ENCODE peak calls at places on chromosomes 2 and 18, in four cellular contexts. One of them, this sample, is unnamed.

GRCh38 chr2:55401124-55401523 is 18.5 kb downstream of the CCDC88A start:
- DNase-seq in Peyer's patch: no peak
- DNase-seq in HCT116: no peak
- DNase-seq in A549: no peak
- DNase-seq in this sample: no peak

GRCh38 chr2:206713770-206714169 is 4.4 kb downstream of the DYTN start:
- DNase-seq in Peyer's patch: no peak
- DNase-seq in HCT116: no peak
- DNase-seq in A549: no peak
- DNase-seq in this sample: no peak

GRCh38 chr2:112817082-112817481 is 19.5 kb downstream of the IL1B start:
- DNase-seq in HCT116: no peak
- DNase-seq in Peyer's patch: no peak
- DNase-seq in A549: no peak
- DNase-seq in this sample: no peak

GRCh38 chr2:16962459-16962858 is 296.8 kb upstream of the CYRIA start:
- DNase-seq in HCT116: no peak
- DNase-seq in Peyer's patch: no peak
- DNase-seq in A549: no peak
- DNase-seq in this sample: no peak

GRCh38 chr2:241733391-241734207 is 831 bp upstream of the D2HGDH start:
- DNase-seq in Peyer's patch: no peak
- DNase-seq in A549: no peak
- DNase-seq in HCT116: no peak
- DNase-seq in this sample: no peak

GRCh38 chr2:239935789-239936758 is 89.1 kb downstream of the NDUFA10 start:
- DNase-seq in Peyer's patch: peak
- DNase-seq in A549: no peak
- DNase-seq in HCT116: no peak
- DNase-seq in this sample: no peak

GRCh38 chr2:7333970-7334493 is 416.8 kb downstream of the RNF144A start:
- DNase-seq in A549: no peak
- DNase-seq in HCT116: no peak
- DNase-seq in Peyer's patch: no peak
- DNase-seq in this sample: no peak

GRCh38 chr2:148660999-148661398 is 16.4 kb downstream of the EPC2 start:
- DNase-seq in A549: no peak
- DNase-seq in HCT116: no peak
- DNase-seq in Peyer's patch: no peak
- DNase-seq in this sample: no peak

GRCh38 chr2:42964444-42965081 is 172.2 kb upstream of the HAAO start:
- DNase-seq in HCT116: no peak
- DNase-seq in A549: no peak
- DNase-seq in Peyer's patch: peak
- DNase-seq in this sample: peak

GRCh38 chr2:210616074-210616473 is 59.7 kb downstream of the CPS1 start:
- DNase-seq in A549: no peak
- DNase-seq in HCT116: no peak
- DNase-seq in Peyer's patch: no peak
- DNase-seq in this sample: no peak

GRCh38 chr2:122389694-122390093 is 634.2 kb downstream of the TSN start:
- DNase-seq in Peyer's patch: no peak
- DNase-seq in A549: no peak
- DNase-seq in HCT116: no peak
- DNase-seq in this sample: no peak

GRCh38 chr2:179461367-179461886 is 196.8 kb upstream of the SESTD1 start:
- DNase-seq in HCT116: no peak
- DNase-seq in A549: no peak
- DNase-seq in Peyer's patch: no peak
- DNase-seq in this sample: no peak

GRCh38 chr2:48707466-48707865 is 48.1 kb downstream of the LHCGR start:
- DNase-seq in A549: no peak
- DNase-seq in Peyer's patch: no peak
- DNase-seq in HCT116: no peak
- DNase-seq in this sample: no peak

GRCh38 chr2:227313310-227313709 is 11.7 kb upstream of the MFF start:
- DNase-seq in Peyer's patch: no peak
- DNase-seq in A549: no peak
- DNase-seq in HCT116: no peak
- DNase-seq in this sample: no peak

GRCh38 chr2:43184339-43184895 is 42.0 kb downstream of the ZFP36L2 start:
- DNase-seq in Peyer's patch: peak
- DNase-seq in HCT116: peak
- DNase-seq in A549: peak
- DNase-seq in this sample: peak

GRCh38 chr2:109083771-109084170 is 45.2 kb upstream of the SH3RF3 start:
- DNase-seq in Peyer's patch: peak
- DNase-seq in HCT116: no peak
- DNase-seq in A549: no peak
- DNase-seq in this sample: no peak

GRCh38 chr2:55772309-55772980 is 78.8 kb upstream of the PNPT1 start:
- DNase-seq in A549: no peak
- DNase-seq in Peyer's patch: no peak
- DNase-seq in HCT116: no peak
- DNase-seq in this sample: no peak

GRCh38 chr18:13831864-13832508 is 8.0 kb downstream of the MC5R start:
- DNase-seq in A549: peak
- DNase-seq in HCT116: peak
- DNase-seq in Peyer's patch: no peak
- DNase-seq in this sample: no peak

GRCh38 chr2:240815761-240816583 is 4.0 kb downstream of the KIF1A start:
- DNase-seq in HCT116: no peak
- DNase-seq in Peyer's patch: no peak
- DNase-seq in A549: no peak
- DNase-seq in this sample: no peak

GRCh38 chr2:116733699-116734098 is 1080.8 kb upstream of the DDX18 start:
- DNase-seq in A549: no peak
- DNase-seq in HCT116: no peak
- DNase-seq in Peyer's patch: no peak
- DNase-seq in this sample: no peak

GRCh38 chr2:31888550-31888949 is 122.3 kb downstream of the MEMO1 start:
- DNase-seq in A549: no peak
- DNase-seq in Peyer's patch: no peak
- DNase-seq in HCT116: no peak
- DNase-seq in this sample: no peak

GRCh38 chr2:54456526-54457325 is 599 bp downstream of the SPTBN1 start:
- DNase-seq in A549: peak
- DNase-seq in HCT116: no peak
- DNase-seq in Peyer's patch: no peak
- DNase-seq in this sample: peak

GRCh38 chr2:105801961-105802360 is 57.2 kb downstream of the NCK2 start:
- DNase-seq in A549: no peak
- DNase-seq in Peyer's patch: no peak
- DNase-seq in HCT116: no peak
- DNase-seq in this sample: no peak

GRCh38 chr2:130846686-130847375 is 10.1 kb downstream of the ARHGEF4 start:
- DNase-seq in Peyer's patch: no peak
- DNase-seq in HCT116: no peak
- DNase-seq in A549: no peak
- DNase-seq in this sample: peak

GRCh38 chr2:215425021-215425782 is 10.7 kb downstream of the FN1 start:
- DNase-seq in A549: no peak
- DNase-seq in Peyer's patch: no peak
- DNase-seq in HCT116: no peak
- DNase-seq in this sample: no peak

GRCh38 chr2:42339191-42339912 is 21.7 kb downstream of the COX7A2L start:
- DNase-seq in HCT116: no peak
- DNase-seq in Peyer's patch: no peak
- DNase-seq in A549: peak
- DNase-seq in this sample: no peak

GRCh38 chr2:133711226-133711625 is 143.0 kb upstream of the NCKAP5 start:
- DNase-seq in HCT116: no peak
- DNase-seq in A549: no peak
- DNase-seq in Peyer's patch: no peak
- DNase-seq in this sample: no peak

GRCh38 chr2:78408795-78409118 is 616.7 kb upstream of the REG3G start:
- DNase-seq in A549: no peak
- DNase-seq in Peyer's patch: no peak
- DNase-seq in HCT116: no peak
- DNase-seq in this sample: no peak

GRCh38 chr2:84880645-84881521 is at the start of gene TRABD2A:
- DNase-seq in HCT116: no peak
- DNase-seq in Peyer's patch: peak
- DNase-seq in A549: peak
- DNase-seq in this sample: peak
- TF ChIP-seq POLR2A in HCT116: no peak
- TF ChIP-seq POLR2A in Peyer's patch: no peak
- TF ChIP-seq POLR2A in A549: no peak
- TF ChIP-seq POLR2A in this sample: no peak

GRCh38 chr2:219308142-219309093 is 783 bp downstream of the PTPRN start:
- DNase-seq in A549: peak
- DNase-seq in Peyer's patch: peak
- DNase-seq in HCT116: peak
- DNase-seq in this sample: peak
- TF ChIP-seq POLR2A in A549: no peak
- TF ChIP-seq POLR2A in Peyer's patch: no peak
- TF ChIP-seq POLR2A in HCT116: no peak
- TF ChIP-seq POLR2A in this sample: no peak

DNA sequence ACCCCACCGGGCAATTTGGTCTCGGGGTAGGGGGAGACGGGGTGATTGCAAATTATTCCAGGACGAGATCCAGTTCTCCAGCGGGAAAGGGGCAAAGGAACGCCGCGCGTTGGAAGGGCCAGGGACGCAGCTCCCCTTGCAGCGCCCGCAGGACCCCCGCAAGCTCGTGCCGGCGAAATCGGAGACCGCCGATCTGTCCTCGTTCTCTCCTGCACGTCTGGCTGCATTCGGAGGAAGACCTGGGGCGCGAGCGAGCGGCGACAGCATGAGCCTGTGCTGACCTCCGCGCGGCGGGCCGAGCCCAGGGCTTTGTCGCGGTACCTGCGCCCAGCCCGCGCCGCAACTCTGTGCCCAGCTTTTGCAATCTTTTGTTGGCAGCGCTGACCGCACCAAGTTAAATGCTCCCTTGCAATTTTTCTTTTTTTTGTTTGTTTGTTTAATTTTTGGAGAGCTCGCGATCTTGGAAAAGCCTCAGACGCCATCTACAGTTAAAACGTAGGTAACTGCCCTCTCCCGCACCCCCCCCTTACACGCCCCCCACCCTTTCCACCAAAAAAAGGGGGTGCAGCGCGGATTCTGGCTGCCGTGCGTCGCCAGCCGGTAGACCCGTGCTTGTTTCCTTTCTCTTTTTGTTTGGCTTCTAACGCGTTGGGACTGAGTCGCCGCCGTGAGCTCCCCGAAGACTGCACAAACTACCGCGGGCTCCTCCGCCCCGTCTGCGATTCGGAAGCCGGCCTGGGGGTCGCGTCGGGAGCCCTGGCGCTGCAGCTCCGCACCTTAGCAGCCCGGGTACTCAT is 653 bp downstream of the TRIB2 start:
- DNase-seq in Peyer's patch: peak
- DNase-seq in HCT116: no peak
- DNase-seq in A549: peak
- DNase-seq in this sample: no peak
- TF ChIP-seq POLR2A in Peyer's patch: no peak
- TF ChIP-seq POLR2A in HCT116: no peak
- TF ChIP-seq POLR2A in A549: no peak
- TF ChIP-seq POLR2A in this sample: no peak

DNA sequence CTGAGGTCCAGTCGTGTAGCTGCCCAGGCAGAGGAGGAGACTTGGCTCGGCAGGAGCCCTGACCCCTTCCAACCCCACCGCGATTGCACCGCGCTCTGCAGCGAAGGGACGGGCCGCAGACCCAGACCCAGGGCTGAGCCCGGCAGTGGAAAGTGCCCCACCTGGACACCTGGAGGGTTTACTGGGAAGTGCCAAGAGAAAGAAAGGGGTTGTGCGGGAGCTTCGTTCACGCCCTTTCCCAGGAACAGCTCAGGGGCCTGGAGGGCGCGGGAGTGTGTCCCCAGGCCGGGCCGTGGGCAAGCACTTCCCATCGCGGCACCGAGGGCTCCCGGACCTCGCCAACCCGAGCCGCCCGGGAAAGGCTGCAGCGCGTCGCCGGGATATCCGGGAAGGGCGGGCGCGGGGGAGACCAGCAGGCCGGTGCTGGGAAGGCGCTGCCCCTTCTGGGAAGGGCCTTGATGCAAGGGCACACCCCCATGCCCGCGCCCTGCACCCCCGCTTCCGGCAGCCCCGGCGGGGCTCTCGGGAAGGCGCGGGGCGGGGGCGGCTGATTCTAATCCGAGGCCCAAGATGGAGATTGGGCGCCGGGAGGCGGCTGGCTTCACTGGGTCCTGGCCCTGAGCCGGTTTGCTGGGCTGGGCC is 36.1 kb upstream of the MRPL33 start:
- DNase-seq in HCT116: no peak
- DNase-seq in Peyer's patch: peak
- DNase-seq in A549: no peak
- DNase-seq in this sample: peak
- TF ChIP-seq POLR2A in HCT116: no peak
- TF ChIP-seq POLR2A in Peyer's patch: peak
- TF ChIP-seq POLR2A in A549: no peak
- TF ChIP-seq POLR2A in this sample: peak

DNA sequence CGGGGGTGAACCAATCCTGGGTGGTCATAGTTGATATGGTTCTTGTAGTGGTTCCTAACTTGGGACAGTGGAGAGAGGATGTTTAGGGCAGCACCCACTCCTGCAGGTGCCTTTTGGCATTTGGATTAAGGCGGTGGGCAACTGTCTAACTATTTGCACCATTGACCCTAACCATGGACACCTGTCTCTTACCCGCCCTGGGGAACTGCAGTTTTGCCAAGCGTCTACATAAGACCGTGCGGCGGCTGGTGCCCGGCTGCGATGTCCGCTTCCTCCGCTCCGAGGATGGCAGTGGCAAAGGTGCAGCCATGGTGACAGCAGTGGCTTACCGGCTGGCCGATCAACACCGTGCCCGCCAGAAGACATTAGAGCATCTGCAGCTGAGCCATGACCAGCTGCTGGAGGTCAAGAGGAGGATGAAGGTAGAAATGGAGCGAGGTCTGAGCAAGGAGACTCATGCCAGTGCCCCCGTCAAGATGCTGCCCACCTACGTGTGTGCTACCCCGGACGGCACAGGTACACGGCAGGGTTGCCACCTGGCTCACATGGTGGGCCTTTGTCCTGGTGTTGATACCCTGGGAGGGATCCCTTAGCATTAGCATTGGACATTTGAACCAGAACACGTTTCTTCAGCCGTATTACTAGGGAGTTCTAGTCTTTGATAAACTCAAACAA is 46.3 kb downstream of the HK2 start:
- DNase-seq in HCT116: no peak
- DNase-seq in Peyer's patch: no peak
- DNase-seq in A549: no peak
- DNase-seq in this sample: no peak
- TF ChIP-seq POLR2A in HCT116: no peak
- TF ChIP-seq POLR2A in Peyer's patch: no peak
- TF ChIP-seq POLR2A in A549: no peak
- TF ChIP-seq POLR2A in this sample: no peak

GRCh38 chr2:170771049-170771937 is 1.1 kb downstream of the ERICH2 start:
- DNase-seq in Peyer's patch: peak
- DNase-seq in A549: peak
- DNase-seq in HCT116: peak
- DNase-seq in this sample: peak
- TF ChIP-seq POLR2A in Peyer's patch: no peak
- TF ChIP-seq POLR2A in A549: no peak
- TF ChIP-seq POLR2A in HCT116: no peak
- TF ChIP-seq POLR2A in this sample: no peak